ENCODE peak calls at places on chromosomes 1 and 21, in four cellular contexts. W, A, S and V are unnamed samples.

GRCh38 chr1:109214695-109215623 is 1.2 kb downstream of the SARS1 start:
- DNase-seq in W (peak; percentile 66), A (peak; percentile 59), S (no peak), V (no peak)

GRCh38 chr1:97017895-97018294 is 296.3 kb downstream of the PTBP2 start:
- DNase-seq in W (peak; percentile 6), A (no peak), S (no peak), V (no peak)

GRCh38 chr1:18635833-18636671 is 5.4 kb downstream of the PAX7 start:
- DNase-seq in W (no peak), A (no peak), S (no peak), V (no peak)

GRCh38 chr21:25691931-25692330 is 42.8 kb downstream of the ATP5PF start:
- DNase-seq in W (no peak), A (no peak), S (no peak), V (no peak)

GRCh38 chr1:234486858-234487830 is 8.2 kb upstream of the TARBP1 start:
- DNase-seq in W (peak; percentile 75), A (peak; percentile 35), S (no peak), V (no peak)

GRCh38 chr21:44982558-44983244 is 42.9 kb downstream of the SLX9 start:
- DNase-seq in W (peak; percentile 80), A (no peak), S (no peak), V (no peak)

GRCh38 chr1:96367791-96368190 is 353.8 kb upstream of the PTBP2 start:
- DNase-seq in W (no peak), A (no peak), S (no peak), V (no peak)

GRCh38 chr1:43438006-43438405 is 15.7 kb downstream of the HYI start:
- DNase-seq in W (no peak), A (peak; percentile 5), S (no peak), V (no peak)

GRCh38 chr1:162902372-162902771 is 41.4 kb upstream of the CCDC190 start:
- DNase-seq in W (no peak), A (no peak), S (no peak), V (no peak)

GRCh38 chr1:112708002-112708448 is 1.1 kb upstream of the RHOC start:
- DNase-seq in W (no peak), A (no peak), S (no peak), V (no peak)

GRCh38 chr21:25999935-26000582 is 170.5 kb downstream of the APP start:
- DNase-seq in W (no peak), A (peak; percentile 42), S (no peak), V (no peak)

GRCh38 chr21:14874379-14874778 is 190.4 kb downstream of the NRIP1 start:
- DNase-seq in W (no peak), A (no peak), S (no peak), V (no peak)

GRCh38 chr1:217135987-217136894 is 413.0 kb upstream of the ESRRG start:
- DNase-seq in W (no peak), A (no peak), S (no peak), V (no peak)

GRCh38 chr1:6727535-6727934 is 25.9 kb upstream of the DNAJC11 start:
- DNase-seq in W (peak; percentile 66), A (peak; percentile 61), S (no peak), V (no peak)

GRCh38 chr1:166489670-166490436 is 323.1 kb upstream of the FAM78B start:
- DNase-seq in W (no peak), A (peak; percentile 22), S (peak; percentile 36), V (peak; percentile 6)

GRCh38 chr1:24745711-24746582 is 700 bp downstream of the CLIC4 start:
- DNase-seq in W (peak; percentile 71), A (peak; percentile 52), S (no peak), V (no peak)

GRCh38 chr1:24739241-24739640 is 6.0 kb upstream of the CLIC4 start:
- DNase-seq in W (no peak), A (no peak), S (no peak), V (no peak)

GRCh38 chr1:24744911-24745710 is at the start of gene CLIC4:
- DNase-seq in W (peak; percentile 100), A (peak; percentile 100), S (peak; percentile 100), V (peak; percentile 92)

GRCh38 chr1:24742090-24742938 is 2.9 kb upstream of the CLIC4 start:
- DNase-seq in W (peak; percentile 56), A (peak; percentile 63), S (no peak), V (no peak)

GRCh38 chr1:24743404-24744211 is 1.6 kb upstream of the CLIC4 start:
- DNase-seq in W (peak; percentile 73), A (no peak), S (no peak), V (no peak)
- H3K27ac ChIP-seq in W (peak overlapping the region; percentile 94), A (peak overlapping the region; percentile 88), S (peak overlapping the region; percentile 35), V (peak overlapping the region; percentile 75)

DNA sequence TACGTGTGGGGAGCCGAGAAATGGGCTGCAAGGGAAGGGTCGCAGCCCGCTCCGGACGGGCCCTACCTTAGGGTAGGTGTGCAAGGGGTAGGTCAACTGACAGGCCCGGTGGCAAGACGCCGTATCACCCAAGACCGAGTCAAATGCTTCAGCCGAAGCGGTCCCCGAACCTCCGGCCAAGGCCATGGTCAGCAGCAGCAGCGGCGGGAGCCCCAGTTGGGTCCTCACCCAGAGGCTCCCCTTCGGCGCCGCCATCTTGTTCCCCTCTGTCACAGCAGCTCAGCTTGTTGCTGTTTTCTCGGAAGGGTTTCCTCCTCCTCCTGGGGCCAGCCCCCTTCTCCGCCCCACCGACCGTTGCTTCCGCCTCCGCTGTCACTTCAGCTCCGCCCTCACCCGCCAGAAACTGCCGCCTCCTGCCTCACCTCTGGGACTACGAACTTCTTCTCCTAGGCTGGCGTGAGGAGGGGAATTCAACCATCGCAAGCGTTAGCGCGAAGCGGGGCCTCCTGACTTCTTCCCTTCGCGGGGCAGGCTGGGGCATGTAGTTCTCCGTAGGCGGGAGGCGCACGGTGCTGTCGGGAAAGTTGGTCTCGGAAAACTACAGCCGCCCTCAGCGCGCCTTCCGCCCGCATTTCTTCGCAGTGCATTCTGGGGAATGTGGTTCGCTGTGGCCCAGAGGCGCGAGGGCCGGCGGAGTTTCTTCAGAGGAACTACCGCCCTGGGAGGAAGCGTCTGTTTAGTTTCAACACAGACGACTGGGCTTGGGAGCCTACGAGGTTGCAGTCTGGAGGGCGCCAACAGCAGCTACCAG is at the start of the genes TCEANC2 and TMEM59:
- DNase-seq in W (peak; percentile 98), A (peak; percentile 98), S (peak; percentile 99), V (peak; percentile 95)
- H3K4me1 ChIP-seq in W (peaks cover 21% of the 10 kb centered on the region), A (peaks cover 25% of the 10 kb centered on the region), S (peaks cover 55% of the 10 kb centered on the region), V (peaks cover 20% of the 10 kb centered on the region)

GRCh38 chr1:237799762-237800474 is 90.8 kb downstream of the ZP4 start:
- DNase-seq in W (peak; percentile 72), A (peak; percentile 76), S (no peak), V (no peak)

GRCh38 chr1:237794071-237794470 is 96.7 kb downstream of the ZP4 start:
- DNase-seq in W (peak; percentile 15), A (no peak), S (no peak), V (no peak)

GRCh38 chr1:237792149-237792548 is 98.6 kb downstream of the ZP4 start:
- DNase-seq in W (no peak), A (no peak), S (no peak), V (no peak)

GRCh38 chr1:237789619-237790018 is 101.1 kb downstream of the ZP4 start:
- DNase-seq in W (peak; percentile 13), A (no peak), S (no peak), V (no peak)

DNA sequence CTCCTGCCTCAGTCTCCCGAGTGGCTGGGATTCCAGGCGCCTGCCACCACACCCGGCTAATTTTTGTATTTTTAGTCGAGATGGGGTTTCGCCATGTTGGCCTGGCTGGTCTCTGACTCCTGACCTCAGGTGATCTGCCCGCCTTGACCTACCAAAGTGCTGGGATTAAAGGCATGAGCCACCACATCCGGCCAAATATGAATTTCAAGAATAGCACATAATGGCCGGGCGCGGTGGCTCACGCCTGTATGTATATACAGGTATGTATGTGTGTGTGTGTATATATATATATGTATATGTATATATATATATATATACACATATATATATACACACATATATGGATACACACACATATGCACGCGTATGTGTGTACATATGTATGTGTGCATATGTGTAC is 95.2 kb downstream of the ZP4 start:
- DNase-seq in W (no peak), A (no peak), S (no peak), V (no peak)
- TF ChIP-seq CTCF in W (no peak), A (no peak), S (no peak), V (no peak)

DNA sequence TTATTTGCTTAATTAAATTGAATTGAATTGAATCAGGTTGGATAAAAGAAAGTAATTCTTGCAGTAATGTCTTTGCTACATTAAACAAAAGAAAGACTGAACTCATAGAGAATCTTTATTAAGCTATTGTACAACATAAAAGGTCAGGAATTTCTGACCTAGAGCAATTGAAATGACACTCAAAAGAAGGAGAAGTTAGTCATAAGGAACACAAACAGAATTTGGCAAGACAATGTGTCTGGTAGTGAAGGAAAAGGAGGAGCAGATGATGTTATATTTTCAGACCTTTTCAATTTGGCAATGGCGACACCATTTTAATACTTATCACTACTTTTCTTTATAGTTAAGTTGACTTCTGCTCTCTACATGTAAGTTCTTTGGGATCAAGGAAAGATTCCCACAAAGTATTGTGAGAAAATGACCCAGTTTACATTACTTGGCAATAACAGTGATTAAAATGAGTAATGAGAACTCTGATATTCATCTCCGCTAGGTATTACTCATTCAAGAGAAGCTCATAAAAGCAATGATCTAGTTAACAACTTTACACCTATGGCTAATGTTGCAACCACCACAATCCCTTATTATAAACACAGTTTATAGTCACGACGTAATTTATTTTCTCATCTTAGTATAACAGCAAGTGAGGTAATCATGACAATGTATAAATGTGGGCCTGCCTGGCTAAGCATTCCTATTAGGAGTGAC is 14.7 kb upstream of the KRTAP21-1 start:
- DNase-seq in W (no peak), A (no peak), S (no peak), V (no peak)
- H3K27ac ChIP-seq in W (no peak overlapping the region), A (no peak overlapping the region), S (no peak overlapping the region), V (no peak overlapping the region)

GRCh38 chr1:61097326-61097725 is 15.0 kb downstream of the NFIA start:
- DNase-seq in W (no peak), A (no peak), S (no peak), V (no peak)
- H3K4me1 ChIP-seq in W (no peaks in the 10 kb centered on the region), A (peaks cover 5% of the 10 kb centered on the region), S (peaks cover 44% of the 10 kb centered on the region), V (peaks cover 84% of the 10 kb centered on the region)

GRCh38 chr1:11478571-11479374 is at the start of gene DISP3:
- DNase-seq in W (peak; percentile 82), A (peak; percentile 38), S (no peak), V (no peak)

GRCh38 chr1:11482186-11482585 is 3.2 kb downstream of the DISP3 start:
- DNase-seq in W (no peak), A (no peak), S (no peak), V (no peak)

GRCh38 chr1:11482904-11483479 is 4.0 kb downstream of the DISP3 start:
- DNase-seq in W (no peak), A (no peak), S (no peak), V (no peak)

GRCh38 chr1:11479375-11479979 is 522 bp downstream of the DISP3 start:
- DNase-seq in W (no peak), A (no peak), S (no peak), V (no peak)

GRCh38 chr1:11481019-11481418 is 2.1 kb downstream of the DISP3 start:
- DNase-seq in W (no peak), A (no peak), S (no peak), V (no peak)
- TF ChIP-seq CTCF in W (no peak), A (no peak), S (no peak), V (no peak)

GRCh38 chr1:187027259-187027658 is 198.5 kb downstream of the PLA2G4A start:
- DNase-seq in W (no peak), A (no peak), S (no peak), V (no peak)
- H3K27ac ChIP-seq in W (no peak overlapping the region), A (no peak overlapping the region), S (no peak overlapping the region), V (no peak overlapping the region)